ENCODE peak calls at places on chromosomes 13 and 19, in eight cellular contexts. N is endodermal cell, T is A549, S is ascending aorta, G is substantia nigra, F is transverse colon, C is right cardiac atrium, L is GM12878. J is an unnamed sample.
A peak's percentile ranks its signal among the peaks of the same experiment; 100 is the strongest.

GRCh38 chr13:80477641-80478443 is 136.9 kb upstream of the SPRY2 start:
- DNase-seq in N (no peak), S (no peak), C (no peak), T (no peak), F (no peak), G (no peak), L (no peak), J (no peak)

GRCh38 chr13:49444517-49445395 is 682 bp downstream of the SETDB2 start:
- DNase-seq in T (no peak), S (no peak), G (no peak), L (peak; percentile 46), N (peak; percentile 67), C (no peak), F (peak; percentile 35), J (no peak)

GRCh38 chr19:55082023-55082851 is 6.6 kb downstream of the EPS8L1 start:
- DNase-seq in S (no peak), G (no peak), T (peak; percentile 58), C (peak; percentile 74), F (no peak), N (peak; percentile 93), L (no peak), J (no peak)

GRCh38 chr13:25218011-25218410 is 45.9 kb upstream of the AMER2 start:
- DNase-seq in C (no peak), T (no peak), N (no peak), L (no peak), G (no peak), S (no peak), F (no peak), J (no peak)

GRCh38 chr13:39557285-39557955 is 45.6 kb downstream of the LHFPL6 start:
- DNase-seq in L (no peak), S (no peak), G (no peak), N (no peak), F (no peak), T (no peak), C (no peak), J (no peak)

GRCh38 chr19:30467239-30467638 is 95.1 kb downstream of the ZNF536 start:
- DNase-seq in F (no peak), C (no peak), L (no peak), N (no peak), G (no peak), S (no peak), T (no peak), J (no peak)

GRCh38 chr19:43505941-43506340 is 1.4 kb upstream of the PHLDB3 start:
- DNase-seq in G (no peak), L (no peak), T (no peak), N (no peak), S (no peak), F (no peak), C (no peak), J (no peak)

GRCh38 chr19:10855879-10856522 is 7.8 kb downstream of the C19orf38 start:
- DNase-seq in F (no peak), T (peak; percentile 27), C (no peak), L (no peak), N (peak; percentile 83), S (no peak), G (no peak), J (no peak)

GRCh38 chr19:40716031-40716654 is 543 bp downstream of the COQ8B start:
- DNase-seq in S (no peak), F (no peak), C (peak; percentile 68), T (peak; percentile 96), N (peak; percentile 68), G (no peak), L (peak; percentile 26), J (peak; percentile 35)

GRCh38 chr13:29674532-29674931 is 79.0 kb upstream of the SLC7A1 start:
- DNase-seq in S (no peak), L (no peak), F (no peak), G (no peak), N (no peak), T (no peak), C (no peak), J (no peak)

GRCh38 chr13:111645598-111646463 is 325.4 kb downstream of the TEX29 start:
- DNase-seq in C (no peak), L (no peak), G (no peak), T (no peak), F (no peak), N (no peak), S (peak; percentile 56), J (no peak)

GRCh38 chr19:511101-511841 is 4.0 kb downstream of the TPGS1 start:
- DNase-seq in F (peak; percentile 82), C (peak; percentile 75), L (no peak), N (peak; percentile 88), S (no peak), T (no peak), G (no peak), J (peak; percentile 81)

GRCh38 chr19:10891360-10892108 is 20.2 kb downstream of the CARM1 start:
- DNase-seq in C (peak; percentile 80), N (no peak), L (no peak), G (no peak), T (no peak), F (peak; percentile 84), S (no peak), J (no peak)

GRCh38 chr19:37902668-37903067 is 3.7 kb downstream of the WDR87 start:
- DNase-seq in S (peak; percentile 80), T (peak; percentile 98), L (no peak), F (peak; percentile 89), G (peak; percentile 53), N (peak; percentile 95), C (peak; percentile 85), J (peak; percentile 73)

DNA sequence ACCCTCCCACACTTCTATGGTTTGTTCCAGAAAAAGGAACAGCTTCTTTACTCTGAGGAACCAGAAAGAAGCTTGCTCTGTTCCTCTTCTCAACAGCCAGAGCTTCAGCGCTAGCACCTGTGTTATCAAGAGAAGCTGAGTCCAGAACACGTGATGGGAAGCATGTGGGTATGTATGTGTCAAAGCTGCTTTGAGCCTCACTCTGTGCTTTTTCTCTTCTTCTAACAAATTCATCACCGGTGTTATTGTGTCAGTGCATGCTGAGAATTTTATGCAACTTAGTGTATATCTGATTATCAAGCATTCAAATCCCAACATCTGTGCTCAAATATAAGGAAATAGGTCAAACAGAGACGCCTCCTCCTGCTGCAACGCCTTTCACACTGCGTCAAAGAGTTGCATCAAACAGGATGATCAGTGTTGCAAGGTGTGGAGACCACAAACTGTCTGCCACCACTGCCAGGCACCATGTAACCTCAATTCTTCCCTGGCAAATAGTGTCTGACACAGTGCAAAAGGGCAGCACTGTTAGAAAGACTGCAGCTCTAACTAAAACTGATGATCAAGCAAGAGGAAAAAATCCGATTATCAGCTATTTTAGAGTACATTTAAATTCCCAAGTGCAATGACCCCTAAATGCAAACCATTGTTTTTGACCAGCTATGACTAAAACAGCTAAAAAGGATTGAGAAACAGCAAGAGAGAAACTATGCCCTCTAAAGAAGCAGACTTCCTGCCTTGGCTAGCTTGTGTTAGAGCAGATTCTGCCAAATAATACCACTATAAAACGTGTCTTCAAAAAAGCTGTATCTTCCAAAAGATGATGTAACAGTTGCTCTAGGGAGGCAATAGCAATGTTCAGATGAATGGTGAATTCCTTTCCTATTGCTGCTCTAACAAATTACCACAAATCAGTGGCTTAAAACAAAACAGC is 84.1 kb downstream of the LRRC63 start:
- DNase-seq in N (no peak), L (peak; percentile 28), C (peak; percentile 51), S (peak; percentile 81), F (peak; percentile 34), T (no peak), G (no peak), J (peak; percentile 82)
- H3K27ac ChIP-seq in N (no peak overlapping the region), L (peak overlapping the region; percentile 17), C (no peak overlapping the region), S (peak overlapping the region; percentile 43), F (peak overlapping the region; percentile 46), T (peak overlapping the region; percentile 45), G (no peak overlapping the region), J (peak overlapping the region; percentile 89)

GRCh38 chr13:100525453-100526298 is 62.9 kb downstream of the GGACT start:
- DNase-seq in S (no peak), G (no peak), C (no peak), T (no peak), F (no peak), N (peak; percentile 51), L (no peak), J (no peak)

GRCh38 chr13:100526299-100527030 is 62.1 kb downstream of the GGACT start:
- DNase-seq in L (no peak), F (no peak), T (no peak), C (no peak), G (no peak), S (no peak), N (peak; percentile 55), J (no peak)

GRCh38 chr13:100528353-100528752 is 60.2 kb downstream of the GGACT start:
- DNase-seq in S (no peak), L (no peak), C (no peak), N (peak; percentile 19), F (no peak), T (no peak), G (no peak), J (no peak)

GRCh38 chr13:100528820-100529219 is 59.8 kb downstream of the GGACT start:
- DNase-seq in L (no peak), G (no peak), S (no peak), N (peak; percentile 35), T (no peak), C (no peak), F (no peak), J (no peak)

GRCh38 chr13:100527644-100528043 is 60.9 kb downstream of the GGACT start:
- DNase-seq in L (no peak), T (no peak), C (no peak), N (peak; percentile 27), F (no peak), S (no peak), G (no peak), J (no peak)
- H3K27ac ChIP-seq in L (no peak overlapping the region), T (no peak overlapping the region), C (no peak overlapping the region), N (no peak overlapping the region), F (no peak overlapping the region), S (no peak overlapping the region), G (no peak overlapping the region), J (no peak overlapping the region)

DNA sequence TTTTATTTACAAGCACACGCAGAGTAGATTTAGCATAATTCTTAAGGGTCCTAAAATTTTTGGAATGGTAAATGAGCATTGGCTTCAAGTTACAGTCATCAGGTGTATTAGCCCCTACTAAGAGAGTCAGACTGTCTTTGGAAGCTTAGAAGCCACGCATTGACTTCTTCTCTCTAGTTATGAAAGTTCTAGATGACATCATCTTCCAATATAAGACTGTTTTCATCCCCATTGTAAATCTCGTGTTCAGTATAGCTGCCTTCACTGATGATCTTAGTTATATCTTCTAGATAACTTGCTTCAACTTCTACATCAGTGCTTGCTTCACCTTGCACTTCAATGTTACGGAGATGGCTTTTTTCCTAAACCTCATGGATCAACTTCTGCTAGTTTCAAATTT is 148.8 kb upstream of the SLITRK1 start:
- DNase-seq in T (no peak), F (no peak), C (no peak), N (no peak), S (no peak), L (no peak), G (no peak), J (no peak)
- H3K27ac ChIP-seq in T (no peak overlapping the region), F (no peak overlapping the region), C (no peak overlapping the region), N (no peak overlapping the region), S (no peak overlapping the region), L (no peak overlapping the region), G (no peak overlapping the region), J (no peak overlapping the region)

DNA sequence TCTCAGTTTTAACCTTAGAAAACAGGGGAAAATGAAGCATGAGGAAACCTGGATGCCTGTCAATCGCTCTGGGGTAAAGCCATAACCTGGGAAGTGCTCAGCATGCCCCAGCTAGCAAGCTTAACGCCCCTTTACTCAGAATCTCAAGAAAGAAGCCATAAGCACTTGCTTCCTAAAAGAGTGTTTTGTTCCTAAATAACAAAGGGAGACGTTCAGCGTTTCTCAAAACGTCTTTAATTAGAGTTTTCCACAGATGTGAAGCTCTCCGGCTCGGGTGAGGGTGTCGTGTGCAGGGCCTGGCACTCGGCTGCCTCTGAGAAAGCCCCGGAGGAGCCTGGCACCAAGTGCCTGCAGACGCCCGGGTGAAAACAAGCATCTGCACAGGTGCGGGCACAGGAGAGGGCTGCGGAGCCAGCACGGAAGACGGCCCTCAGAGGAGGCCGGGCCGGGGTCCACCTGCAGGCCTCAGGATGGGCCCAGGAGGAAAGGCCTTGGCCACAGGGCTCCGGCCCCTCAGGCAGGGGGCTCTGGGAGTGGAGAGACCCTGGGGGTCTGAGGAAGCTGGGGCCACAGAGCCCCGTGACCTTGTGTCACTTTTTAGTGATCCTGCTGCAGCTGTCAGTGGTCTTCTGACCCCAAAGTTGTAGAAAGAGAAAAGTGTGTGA is 6.2 kb downstream of the GAS6 start:
- DNase-seq in N (peak; percentile 52), L (no peak), T (no peak), F (no peak), S (no peak), C (peak; percentile 32), G (no peak), J (no peak)
- H3K27ac ChIP-seq in N (no peak overlapping the region), L (no peak overlapping the region), T (no peak overlapping the region), F (peak overlapping the region; percentile 56), S (no peak overlapping the region), C (no peak overlapping the region), G (peak overlapping the region; percentile 77), J (no peak overlapping the region)

J was measured in CD4-positive, alpha-beta T cell.